ENCODE peak calls at places on chromosome 7, in four cellular contexts. O, Y, U and I are unnamed samples.

GRCh38 chr7:64880322-64881297 is 22.5 kb upstream of the ZNF273 start:
- DNase-seq in O (no peak), Y (no peak), U (no peak), I (no peak)

GRCh38 chr7:12674861-12675260 is 12.6 kb upstream of the ARL4A start:
- DNase-seq in O (no peak), Y (no peak), U (peak), I (peak)

GRCh38 chr7:11648980-11649379 is 183.0 kb downstream of the THSD7A start:
- DNase-seq in O (no peak), Y (no peak), U (no peak), I (no peak)

GRCh38 chr7:110407706-110408105 is 683.2 kb upstream of the LRRN3 start:
- DNase-seq in O (no peak), Y (no peak), U (no peak), I (no peak)

GRCh38 chr7:28643369-28644340 is 231.3 kb downstream of the CREB5 start:
- DNase-seq in O (no peak), Y (no peak), U (no peak), I (no peak)

GRCh38 chr7:33926535-33926934 is 21.2 kb downstream of the BMPER start:
- DNase-seq in O (no peak), Y (no peak), U (no peak), I (no peak)

GRCh38 chr7:139300390-139300789 is 40.7 kb upstream of the FMC1 start:
- DNase-seq in O (no peak), Y (no peak), U (no peak), I (no peak)

GRCh38 chr7:1103009-1103788 is 15.3 kb downstream of the GPER1 start:
- DNase-seq in O (peak), Y (no peak), U (peak), I (no peak)

GRCh38 chr7:55144955-55145342 is 126.1 kb downstream of the EGFR start:
- DNase-seq in O (no peak), Y (no peak), U (no peak), I (no peak)

GRCh38 chr7:44311561-44312495 is 13.6 kb downstream of the CAMK2B start:
- DNase-seq in O (no peak), Y (no peak), U (no peak), I (no peak)

GRCh38 chr7:153829523-153829922 is 222.7 kb upstream of the DPP6 start:
- DNase-seq in O (no peak), Y (no peak), U (no peak), I (no peak)

GRCh38 chr7:100588438-100588837 is 2.3 kb downstream of the FBXO24 start:
- DNase-seq in O (no peak), Y (no peak), U (no peak), I (peak)

GRCh38 chr7:78499966-78500365 is 701.4 kb downstream of the PHTF2 start:
- DNase-seq in O (no peak), Y (no peak), U (no peak), I (no peak)

GRCh38 chr7:12518920-12519681 is 51.4 kb upstream of the SCIN start:
- DNase-seq in O (no peak), Y (peak), U (peak), I (peak)

GRCh38 chr7:76182225-76182965 is 19.3 kb upstream of the SRRM3 start:
- DNase-seq in O (no peak), Y (no peak), U (no peak), I (no peak)

GRCh38 chr7:40706829-40707228 is 572.0 kb downstream of the SUGCT start:
- DNase-seq in O (no peak), Y (no peak), U (no peak), I (no peak)

GRCh38 chr7:140036224-140036651 is 26.5 kb downstream of the PARP12 start:
- DNase-seq in O (peak), Y (no peak), U (no peak), I (no peak)

GRCh38 chr7:71131753-71132520 is at the start of gene GALNT17:
- DNase-seq in O (no peak), Y (peak), U (no peak), I (no peak)

GRCh38 chr7:52696183-52696582 is 339.2 kb upstream of the POM121L12 start:
- DNase-seq in O (no peak), Y (no peak), U (no peak), I (no peak)

GRCh38 chr7:87404674-87405073 is 59.2 kb downstream of the CROT start:
- DNase-seq in O (no peak), Y (no peak), U (no peak), I (no peak)

GRCh38 chr7:51551070-51551469 is 234.5 kb upstream of the COBL start:
- DNase-seq in O (no peak), Y (no peak), U (no peak), I (no peak)

GRCh38 chr7:142797799-142798377 is 27.1 kb downstream of the PRSS2 start:
- DNase-seq in O (no peak), Y (no peak), U (no peak), I (no peak)

GRCh38 chr7:26090927-26091519 is 61.0 kb upstream of the NFE2L3 start:
- DNase-seq in O (peak), Y (no peak), U (peak), I (peak)

GRCh38 chr7:1526271-1526754 is 4.2 kb upstream of the MAFK start:
- DNase-seq in O (no peak), Y (no peak), U (no peak), I (no peak)

GRCh38 chr7:19122018-19122588 is 4.7 kb upstream of the TWIST1 start:
- DNase-seq in O (no peak), Y (no peak), U (no peak), I (no peak)

GRCh38 chr7:83190659-83191389 is 28.1 kb upstream of the PCLO start:
- DNase-seq in O (no peak), Y (no peak), U (no peak), I (no peak)

GRCh38 chr7:149790754-149791360 is 17.5 kb upstream of the ZNF467 start:
- DNase-seq in O (no peak), Y (no peak), U (no peak), I (no peak)

GRCh38 chr7:103989200-103989784 is at the start of gene RELN:
- DNase-seq in O (no peak), Y (peak), U (peak), I (peak)

GRCh38 chr7:16345979-16346958 is 75.1 kb downstream of the CRPPA start:
- DNase-seq in O (no peak), Y (no peak), U (no peak), I (no peak)

GRCh38 chr7:94003446-94004023 is 620 bp downstream of the BET1 start:
- DNase-seq in O (no peak), Y (no peak), U (peak), I (no peak)

GRCh38 chr7:91083855-91084644 is 180.2 kb upstream of the FZD1 start:
- DNase-seq in O (no peak), Y (no peak), U (no peak), I (no peak)

GRCh38 chr7:124992881-124993562 is 63.4 kb upstream of the POT1 start:
- DNase-seq in O (no peak), Y (no peak), U (no peak), I (peak)

GRCh38 chr7:88203401-88203800 is 16.4 kb downstream of the SRI start:
- DNase-seq in O (no peak), Y (no peak), U (no peak), I (no peak)

GRCh38 chr7:36188923-36189322 is 35.9 kb downstream of the EEPD1 start:
- DNase-seq in O (no peak), Y (no peak), U (no peak), I (no peak)

GRCh38 chr7:151448261-151449252 is 8.6 kb upstream of the CRYGN start:
- DNase-seq in O (no peak), Y (peak), U (peak), I (peak)
- TF ChIP-seq NR2C2 in O (no peak), Y (no peak), U (no peak), I (no peak)

GRCh38 chr7:98351136-98351535 is 49.8 kb downstream of the BAIAP2L1 start:
- DNase-seq in O (no peak), Y (no peak), U (no peak), I (no peak)

GRCh38 chr7:98354052-98354451 is 46.8 kb downstream of the BAIAP2L1 start:
- DNase-seq in O (no peak), Y (no peak), U (no peak), I (no peak)

GRCh38 chr7:98355250-98355538 is 45.7 kb downstream of the BAIAP2L1 start:
- DNase-seq in O (no peak), Y (no peak), U (no peak), I (no peak)

GRCh38 chr7:98354511-98355249 is 46.2 kb downstream of the BAIAP2L1 start:
- DNase-seq in O (no peak), Y (no peak), U (peak), I (no peak)

DNA sequence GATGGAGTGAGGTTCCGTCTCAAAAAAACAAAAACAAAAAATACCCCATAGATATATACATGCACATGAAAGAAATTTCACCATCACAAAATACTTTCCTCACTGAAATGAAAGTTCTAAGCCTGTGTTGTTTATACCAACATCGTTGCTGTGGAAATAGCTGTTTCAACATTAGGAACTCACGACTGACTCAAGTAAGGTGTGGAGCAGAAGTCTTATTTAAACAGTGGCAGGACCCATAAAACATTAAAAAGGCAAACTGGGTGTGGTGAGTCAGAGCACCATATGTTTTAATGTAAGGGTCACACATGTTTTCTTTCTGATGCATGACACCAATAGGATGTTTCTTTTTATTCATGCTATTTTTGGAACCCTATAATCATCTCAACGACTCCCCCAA is 48.3 kb downstream of the BAIAP2L1 start:
- DNase-seq in O (no peak), Y (no peak), U (no peak), I (no peak)
- TF ChIP-seq SP1 in O (no peak), Y (no peak), U (no peak), I (no peak)

GRCh38 chr7:128201067-128201689 is 39.9 kb upstream of the LEP start:
- DNase-seq in O (no peak), Y (peak), U (no peak), I (peak)
- TF ChIP-seq NR2C2 in O (no peak), Y (no peak), U (no peak), I (no peak)

GRCh38 chr7:135771961-135772638 is 23.5 kb upstream of the FAM180A start:
- DNase-seq in O (no peak), Y (no peak), U (no peak), I (no peak)

GRCh38 chr7:135774284-135774683 is 25.7 kb upstream of the FAM180A start:
- DNase-seq in O (no peak), Y (no peak), U (peak), I (no peak)

GRCh38 chr7:135773451-135773850 is 24.8 kb upstream of the FAM180A start:
- DNase-seq in O (no peak), Y (no peak), U (no peak), I (no peak)

GRCh38 chr7:135771051-135771450 is 22.4 kb upstream of the FAM180A start:
- DNase-seq in O (no peak), Y (no peak), U (no peak), I (no peak)

DNA sequence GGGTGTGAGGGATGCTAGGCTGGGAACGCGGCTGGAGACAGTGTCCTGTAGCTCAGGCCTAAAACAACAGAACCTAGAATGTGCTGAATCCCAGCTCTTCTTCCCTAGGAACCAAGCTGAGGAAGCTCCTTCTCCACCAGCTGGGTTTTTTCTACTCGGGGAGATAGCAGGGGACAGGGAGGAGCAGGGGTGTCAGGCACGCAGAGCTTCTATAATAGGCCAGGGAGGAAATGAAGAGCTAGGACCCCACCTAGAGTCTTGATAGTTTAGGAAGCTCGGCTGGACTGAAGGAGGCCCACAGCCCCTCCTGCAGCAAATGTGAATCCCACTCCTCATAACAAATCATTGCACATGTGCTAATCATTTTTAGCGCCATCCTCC is 24.0 kb upstream of the FAM180A start:
- DNase-seq in O (no peak), Y (no peak), U (no peak), I (no peak)
- TF ChIP-seq SP1 in O (no peak), Y (no peak), U (no peak), I (no peak)

GRCh38 chr7:32506266-32507054 is 11.2 kb downstream of the AVL9 start:
- DNase-seq in O (no peak), Y (no peak), U (peak), I (peak)
- TF ChIP-seq NR2C2 in O (no peak), Y (no peak), U (no peak), I (no peak)

GRCh38 chr7:114574384-114574783 is 159.8 kb downstream of the FOXP2 start:
- DNase-seq in O (no peak), Y (no peak), U (no peak), I (no peak)
- TF ChIP-seq SP1 in O (no peak), Y (no peak), U (no peak), I (no peak)

GRCh38 chr7:131261476-131261994 is 66.1 kb upstream of the MKLN1 start:
- DNase-seq in O (no peak), Y (no peak), U (no peak), I (no peak)

GRCh38 chr7:131267631-131268030 is 60.0 kb upstream of the MKLN1 start:
- DNase-seq in O (no peak), Y (no peak), U (no peak), I (no peak)

DNA sequence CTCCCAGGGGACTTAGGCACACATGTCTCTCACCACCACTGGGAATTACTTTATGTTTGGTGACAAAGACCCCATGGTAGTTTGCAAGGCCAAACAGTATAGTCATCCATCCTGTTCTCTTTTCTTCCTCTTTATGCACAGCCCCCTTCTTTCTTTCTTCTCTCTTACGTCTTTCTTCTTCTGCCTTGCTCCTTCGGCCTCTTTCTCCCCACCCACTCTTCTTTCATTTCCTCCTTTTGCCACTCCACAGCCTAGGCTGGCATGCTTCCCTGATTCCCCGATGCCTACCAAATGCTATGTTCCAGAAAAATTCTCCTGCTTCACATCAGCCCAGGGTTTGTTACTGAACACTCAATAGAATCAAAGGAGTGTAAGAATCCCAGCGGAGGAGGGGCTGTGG is 62.4 kb upstream of the MKLN1 start:
- DNase-seq in O (no peak), Y (no peak), U (no peak), I (no peak)
- TF ChIP-seq NR2C2 in O (no peak), Y (no peak), U (no peak), I (no peak)

GRCh38 chr7:45704683-45705016 is 130.5 kb downstream of the ADCY1 start:
- DNase-seq in O (no peak), Y (peak), U (no peak), I (no peak)
- TF ChIP-seq SP1 in O (no peak), Y (no peak), U (no peak), I (no peak)